ENCODE peak calls at places on chromosome 5, in nine cellular contexts. B is GM04504; Z is activated CD8-positive, alpha-beta T cell treated with anti-CD3 and anti-CD28 coated beads for 36 hours; R is HTR-8/SVneo; W is astrocyte; G is RPMI7951; T is ELR; D is C1 segment of cervical spinal cord; O is left cardiac atrium. N is an unnamed sample.

GRCh38 chr5:38709678-38710306 is 136.0 kb upstream of the OSMR start:
- DNase-seq in B (no peak), Z (no peak), R (no peak), W (no peak), G (no peak), T (no peak), D (no peak), O (no peak), N (no peak)

GRCh38 chr5:147658293-147658932 is 124.1 kb downstream of the JAKMIP2 start:
- DNase-seq in B (no peak), Z (no peak), R (no peak), W (peak; percentile 25), G (no peak), T (no peak), D (no peak), O (no peak), N (no peak)

GRCh38 chr5:91111473-91112238 is 271.5 kb downstream of the ARRDC3 start:
- DNase-seq in B (no peak), Z (no peak), R (no peak), W (no peak), G (no peak), T (no peak), D (no peak), O (no peak), N (no peak)

GRCh38 chr5:10680876-10681481 is 80.1 kb downstream of the DAP start:
- DNase-seq in B (no peak), Z (no peak), R (no peak), W (no peak), G (no peak), T (no peak), D (no peak), O (no peak), N (no peak)

GRCh38 chr5:171709930-171710329 is 75.7 kb upstream of the SMIM23 start:
- DNase-seq in B (no peak), Z (no peak), R (no peak), W (no peak), G (no peak), T (no peak), D (no peak), O (peak; percentile 43), N (peak; percentile 58)

GRCh38 chr5:129384736-129385135 is 75.4 kb upstream of the ADAMTS19 start:
- DNase-seq in B (no peak), Z (no peak), R (no peak), W (peak; percentile 19), G (no peak), T (peak; percentile 15), D (no peak), O (no peak), N (no peak)

GRCh38 chr5:31393126-31393525 is 138.8 kb downstream of the DROSHA start:
- DNase-seq in B (no peak), Z (no peak), R (no peak), W (no peak), G (no peak), T (no peak), D (no peak), O (no peak), N (no peak)

GRCh38 chr5:107340631-107341030 is 330.1 kb downstream of the EFNA5 start:
- DNase-seq in B (no peak), Z (no peak), R (no peak), W (no peak), G (no peak), T (no peak), D (no peak), O (no peak), N (no peak)

GRCh38 chr5:74063821-74064598 is 438.0 kb downstream of the ARHGEF28 start:
- DNase-seq in B (peak; percentile 56), Z (peak; percentile 5), R (peak; percentile 57), W (peak; percentile 98), G (peak; percentile 76), T (peak; percentile 92), D (no peak), O (no peak), N (no peak)

GRCh38 chr5:160970605-160971191 is 118.7 kb upstream of the ATP10B start:
- DNase-seq in B (no peak), Z (no peak), R (no peak), W (no peak), G (no peak), T (peak; percentile 7), D (no peak), O (no peak), N (no peak)

GRCh38 chr5:132046915-132047314 is 13.5 kb upstream of the IL3 start:
- DNase-seq in B (no peak), Z (no peak), R (no peak), W (no peak), G (no peak), T (no peak), D (no peak), O (no peak), N (no peak)

GRCh38 chr5:174581483-174581882 is 142.9 kb upstream of the MSX2 start:
- DNase-seq in B (no peak), Z (peak; percentile 2), R (peak; percentile 41), W (no peak), G (peak; percentile 55), T (peak; percentile 25), D (peak; percentile 11), O (no peak), N (no peak)

GRCh38 chr5:54655266-54655665 is 137.7 kb downstream of the SNX18 start:
- DNase-seq in B (no peak), Z (no peak), R (no peak), W (no peak), G (no peak), T (no peak), D (no peak), O (no peak), N (no peak)

GRCh38 chr5:159310492-159310891 is 19.8 kb downstream of the IL12B start:
- DNase-seq in B (no peak), Z (peak; percentile 37), R (no peak), W (peak; percentile 36), G (no peak), T (no peak), D (no peak), O (peak; percentile 26), N (no peak)

GRCh38 chr5:160656961-160657570 is 194.9 kb downstream of the ATP10B start:
- DNase-seq in B (no peak), Z (peak; percentile 11), R (no peak), W (no peak), G (no peak), T (no peak), D (no peak), O (no peak), N (no peak)

GRCh38 chr5:37839441-37840035 is 303 bp downstream of the GDNF start:
- DNase-seq in B (peak; percentile 37), Z (no peak), R (peak; percentile 83), W (peak; percentile 62), G (peak; percentile 66), T (peak; percentile 82), D (peak; percentile 57), O (peak; percentile 61), N (peak; percentile 81)

GRCh38 chr5:59187772-59188347 is 605.0 kb downstream of the RAB3C start:
- DNase-seq in B (no peak), Z (no peak), R (no peak), W (peak; percentile 29), G (no peak), T (peak; percentile 68), D (no peak), O (no peak), N (no peak)

N was measured in right cardiac atrium.